ENCODE peak calls at places on chromosomes 12 and 14, in six cellular contexts. U is WTC11, G is HepG2, F is A549, M is K562, W is H1. I is an unnamed sample.

GRCh38 chr14:51846631-51847488 is 13.6 kb upstream of the GNG2 start:
- DNase-seq in F (no peak), M (no peak), W (peak), U (peak), G (no peak), I (peak)

GRCh38 chr14:34368115-34368970 is 93.7 kb downstream of the SPTSSA start:
- DNase-seq in U (no peak), G (peak), W (no peak), M (no peak), F (peak), I (no peak)

GRCh38 chr12:106415134-106415533 is 57.6 kb downstream of the POLR3B start:
- DNase-seq in U (no peak), G (no peak), F (no peak), M (no peak), W (no peak), I (no peak)

GRCh38 chr14:35558680-35559079 is 24.7 kb downstream of the INSM2 start:
- DNase-seq in U (no peak), M (no peak), F (no peak), W (no peak), G (no peak), I (no peak)

GRCh38 chr12:96510306-96510764 is 21.0 kb downstream of the CFAP54 start:
- DNase-seq in M (no peak), W (no peak), U (no peak), G (no peak), F (no peak), I (peak)

GRCh38 chr12:93902736-93903562 is 225.8 kb downstream of the CRADD start:
- DNase-seq in G (peak), F (no peak), M (no peak), U (no peak), W (no peak), I (no peak)

GRCh38 chr14:103871596-103872480 is 24.5 kb upstream of the PPP1R13B start:
- DNase-seq in W (peak), M (peak), U (peak), G (no peak), F (no peak), I (no peak)

GRCh38 chr12:52650520-52651081 is 1.4 kb downstream of the KRT2 start:
- DNase-seq in W (no peak), M (no peak), U (no peak), G (no peak), F (no peak), I (no peak)

GRCh38 chr14:92336363-92336762 is 13.4 kb downstream of the SLC24A4 start:
- DNase-seq in U (no peak), G (no peak), W (no peak), F (no peak), M (no peak), I (no peak)

GRCh38 chr12:54195736-54196347 is 7.1 kb upstream of the SMUG1 start:
- DNase-seq in U (no peak), M (peak), W (no peak), G (no peak), F (no peak), I (peak)

GRCh38 chr14:56648508-56649301 is 69.1 kb downstream of the TMEM260 start:
- DNase-seq in W (no peak), F (no peak), G (no peak), U (no peak), M (no peak), I (no peak)

GRCh38 chr12:52740591-52740990 is 36.6 kb downstream of the KRT76 start:
- DNase-seq in U (no peak), G (no peak), M (no peak), W (no peak), F (peak), I (no peak)

GRCh38 chr14:104334812-104335161 is 196.4 kb downstream of the KIF26A start:
- DNase-seq in W (no peak), U (no peak), F (no peak), G (no peak), M (no peak), I (no peak)

GRCh38 chr12:122031342-122032216 is 9.9 kb downstream of the BCL7A start:
- DNase-seq in F (peak), M (peak), G (no peak), W (peak), U (peak), I (peak)

GRCh38 chr12:10959777-10960176 is 20.7 kb upstream of the TAS2R14 start:
- DNase-seq in U (no peak), M (no peak), F (peak), W (no peak), G (peak), I (peak)

GRCh38 chr14:39181026-39181692 is 6.1 kb downstream of the PNN start:
- DNase-seq in F (no peak), W (no peak), G (no peak), M (no peak), U (no peak), I (no peak)

GRCh38 chr14:46250113-46250703 is 401.4 kb downstream of the RPL10L start:
- DNase-seq in U (no peak), W (no peak), M (no peak), G (peak), F (peak), I (peak)

GRCh38 chr12:55713721-55714120 is 2.1 kb upstream of the BLOC1S1 start:
- DNase-seq in F (peak), G (no peak), M (no peak), U (no peak), W (no peak), I (no peak)

GRCh38 chr14:100660498-100661339 is 66.0 kb upstream of the DLK1 start:
- DNase-seq in F (no peak), M (no peak), G (peak), W (no peak), U (no peak), I (no peak)

GRCh38 chr14:94278732-94279131 is 14.3 kb downstream of the SERPINA10 start:
- DNase-seq in F (no peak), U (no peak), G (no peak), M (no peak), W (no peak), I (no peak)

GRCh38 chr12:68378859-68379628 is 46.9 kb upstream of the MDM1 start:
- DNase-seq in F (peak), M (no peak), G (no peak), U (no peak), W (no peak), I (no peak)

GRCh38 chr14:63378444-63378843 is 59.7 kb upstream of the GPHB5 start:
- DNase-seq in F (no peak), U (no peak), W (no peak), G (no peak), M (no peak), I (no peak)

GRCh38 chr12:54175130-54175963 is 13.4 kb downstream of the SMUG1 start:
- DNase-seq in U (no peak), W (no peak), G (no peak), M (peak), F (no peak), I (no peak)

GRCh38 chr12:129335773-129336172 is 482.5 kb downstream of the GLT1D1 start:
- DNase-seq in F (no peak), M (no peak), W (no peak), U (no peak), G (no peak), I (no peak)

GRCh38 chr14:34461334-34462131 is 507 bp downstream of the SPTSSA start:
- DNase-seq in G (peak), M (peak), U (peak), F (peak), W (no peak), I (peak)

GRCh38 chr14:51922624-51923023 is 62.2 kb downstream of the GNG2 start:
- DNase-seq in F (no peak), M (no peak), U (no peak), W (no peak), G (no peak), I (no peak)

DNA sequence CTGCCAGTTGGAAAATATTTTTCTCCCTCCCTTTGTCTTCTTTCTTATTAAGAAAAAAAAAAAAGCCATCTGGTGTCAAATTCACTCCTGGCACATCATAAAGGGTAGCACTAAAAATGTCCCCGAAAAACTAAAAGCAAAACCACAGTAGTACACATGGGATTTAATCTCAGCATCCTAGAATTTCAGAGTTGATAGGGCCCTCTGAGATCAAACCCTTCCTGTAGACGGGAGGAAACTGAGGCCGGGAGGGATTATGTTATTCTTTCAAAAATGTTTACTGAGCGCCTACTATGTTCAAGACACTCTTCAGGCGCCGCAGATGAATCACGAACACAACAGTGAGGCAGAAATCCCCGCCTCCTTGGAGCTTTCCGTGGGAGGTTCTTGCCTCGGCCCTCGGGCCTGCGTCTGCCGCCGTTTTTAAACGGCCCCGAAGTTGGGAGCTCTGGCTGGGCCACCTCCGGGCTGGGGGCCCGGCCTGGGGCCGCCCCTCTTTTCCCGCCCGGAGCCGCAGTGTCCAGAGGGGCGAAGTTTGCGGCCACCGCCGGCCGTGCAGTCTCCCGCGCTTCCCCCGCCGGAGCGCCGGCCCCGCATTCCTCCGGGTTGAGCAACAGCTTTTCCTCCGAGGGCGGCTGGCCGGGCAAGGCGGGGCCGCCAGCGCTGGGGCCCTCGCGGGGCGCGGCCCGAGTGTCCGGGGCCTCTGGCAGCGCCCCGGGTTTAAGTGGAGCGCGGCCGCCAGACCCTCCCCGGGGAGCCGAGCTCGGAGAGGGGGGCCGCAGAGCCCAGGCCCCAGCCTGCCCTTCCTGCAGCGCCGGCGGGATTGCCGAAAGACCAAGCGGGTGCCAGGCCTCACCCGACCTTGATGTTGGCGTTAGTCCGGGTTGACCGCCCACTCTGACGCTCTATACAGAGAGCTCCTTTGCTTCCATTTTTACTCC is 18.6 kb upstream of the CTDSP2 start:
- DNase-seq in M (peak), U (peak), W (peak), G (no peak), F (peak), I (peak)
- TF ChIP-seq JUN in M (no peak), U (no peak), W (no peak), G (no peak), F (peak), I (no peak)

GRCh38 chr14:77123381-77124344 is 17.9 kb downstream of the ZDHHC22 start:
- DNase-seq in G (no peak), F (no peak), W (no peak), M (no peak), U (no peak), I (no peak)

GRCh38 chr14:77126074-77126325 is 15.6 kb downstream of the ZDHHC22 start:
- DNase-seq in M (no peak), W (no peak), G (no peak), F (no peak), U (no peak), I (no peak)

GRCh38 chr14:77126461-77126990 is 15.1 kb downstream of the ZDHHC22 start:
- DNase-seq in W (no peak), G (no peak), F (no peak), U (no peak), M (no peak), I (no peak)

GRCh38 chr14:77124345-77125274 is 17.0 kb downstream of the ZDHHC22 start:
- DNase-seq in U (peak), W (peak), F (peak), M (peak), G (no peak), I (peak)

DNA sequence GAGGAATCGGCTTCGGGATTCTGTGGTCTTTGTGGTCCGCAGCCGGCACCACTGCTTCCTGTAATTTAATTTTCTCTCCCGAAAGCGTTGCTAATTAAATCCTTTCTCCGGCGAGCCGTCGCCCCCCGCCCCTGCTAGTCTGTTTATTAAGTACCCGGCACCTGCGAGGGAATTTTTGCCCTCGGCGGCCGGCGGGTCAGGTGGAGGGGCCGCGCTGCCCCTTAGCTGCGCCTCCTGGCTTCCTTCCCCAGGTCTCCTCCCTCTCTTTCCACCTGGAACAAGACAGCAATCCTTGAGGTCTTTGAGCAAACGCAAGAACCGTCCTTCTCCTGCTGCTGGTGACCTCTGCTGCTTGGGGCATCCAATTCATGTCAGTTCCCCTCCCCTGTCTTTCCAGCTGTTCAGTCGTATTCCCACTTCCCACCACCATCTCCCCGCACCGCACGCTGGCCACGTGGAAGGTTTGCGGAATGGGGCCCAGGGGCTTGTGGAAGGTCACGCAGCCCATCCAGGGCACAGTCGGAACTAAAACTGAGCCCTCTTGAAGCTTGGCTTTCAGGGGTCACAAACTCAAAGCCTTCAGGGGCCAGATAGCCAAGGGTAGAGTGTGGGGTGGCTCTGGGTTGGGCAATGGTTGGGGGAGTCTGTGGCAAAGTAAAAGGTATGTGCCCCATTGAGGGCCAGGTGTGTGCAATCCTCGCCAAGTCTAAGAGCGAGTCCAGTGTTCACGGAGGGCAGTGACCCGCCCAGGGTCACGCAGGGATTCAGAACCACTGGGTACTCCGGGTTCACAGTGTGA is 16.1 kb downstream of the ZDHHC22 start:
- DNase-seq in U (no peak), G (no peak), W (no peak), M (no peak), F (no peak), I (no peak)
- TF ChIP-seq JUN in U (no peak), G (no peak), W (no peak), M (no peak), F (no peak), I (no peak)

DNA sequence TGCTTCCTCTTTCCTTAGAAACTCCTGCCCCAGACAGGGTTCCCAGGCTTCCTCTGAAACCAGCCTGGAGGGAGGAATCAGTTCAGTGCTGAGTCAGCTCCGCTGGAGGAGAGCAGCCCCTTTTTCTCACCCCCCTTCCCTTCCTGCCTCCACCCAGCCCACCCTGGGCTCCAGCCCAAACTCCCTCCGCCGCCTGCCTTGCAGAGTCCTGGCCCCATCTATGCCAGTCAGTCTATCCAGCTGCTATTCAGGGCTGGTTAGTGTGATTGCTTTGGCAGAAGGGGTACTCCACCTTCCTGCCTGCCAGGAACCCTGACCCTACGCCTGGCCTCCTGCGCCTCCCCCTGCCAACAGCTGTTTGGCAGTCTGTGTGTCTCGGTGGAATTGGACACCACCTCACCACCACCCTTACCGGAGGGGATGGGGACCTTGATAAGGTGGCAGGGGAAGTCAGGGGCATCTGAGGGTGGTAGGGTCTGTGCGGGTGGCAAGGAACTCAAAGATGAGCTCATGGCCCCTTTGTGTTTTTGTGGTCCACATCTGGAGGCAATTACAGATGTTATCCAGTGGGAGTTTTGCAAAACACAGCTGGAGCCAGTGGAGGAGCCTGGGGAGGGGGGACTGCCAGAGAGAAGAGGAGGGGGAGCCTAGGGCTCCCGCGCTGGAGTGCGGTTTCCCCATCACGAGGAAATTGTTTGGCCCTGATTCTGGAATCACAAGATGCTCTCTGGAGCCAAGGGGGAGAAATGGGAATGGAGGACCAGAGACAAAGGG is 12.2 kb downstream of the MMP14 start:
- DNase-seq in G (no peak), W (peak), M (no peak), U (no peak), F (no peak), I (peak)
- TF ChIP-seq JUN in G (no peak), W (no peak), M (no peak), U (no peak), F (no peak), I (peak)

DNA sequence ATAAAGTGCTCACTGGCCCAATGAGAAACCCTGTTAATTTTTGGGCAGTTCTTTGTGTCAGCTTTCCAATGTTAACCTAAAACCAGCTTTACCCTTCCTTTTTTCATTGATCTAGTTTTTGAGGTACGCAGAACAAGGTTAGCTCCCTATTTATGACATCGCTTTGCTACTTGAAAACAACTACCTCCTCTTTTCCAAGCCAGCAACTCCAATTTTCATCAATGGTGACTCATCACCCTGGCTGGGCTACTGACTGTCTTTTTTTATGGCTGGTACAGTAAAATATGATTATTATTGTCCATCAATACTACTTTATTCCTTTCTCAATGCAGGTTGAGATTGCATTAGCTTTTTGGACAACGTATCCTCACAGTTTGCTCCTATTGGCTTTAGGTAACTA is 22.5 kb upstream of the AKAP6 start:
- DNase-seq in W (no peak), G (no peak), F (no peak), U (no peak), M (no peak), I (no peak)
- TF ChIP-seq JUN in W (no peak), G (no peak), F (no peak), U (no peak), M (no peak), I (peak)

GRCh38 chr14:89420502-89420901 is 3.5 kb upstream of the FOXN3 start:
- DNase-seq in M (no peak), F (no peak), U (no peak), G (peak), W (no peak), I (no peak)

GRCh38 chr14:89419973-89420482 is 3.0 kb upstream of the FOXN3 start:
- DNase-seq in G (no peak), U (no peak), W (no peak), F (no peak), M (no peak), I (no peak)

GRCh38 chr14:89422952-89423345 is 5.9 kb upstream of the FOXN3 start:
- DNase-seq in M (no peak), G (no peak), F (no peak), U (no peak), W (no peak), I (no peak)

GRCh38 chr14:89424241-89424640 is 7.2 kb upstream of the FOXN3 start:
- DNase-seq in F (no peak), U (no peak), G (no peak), M (no peak), W (no peak), I (no peak)

DNA sequence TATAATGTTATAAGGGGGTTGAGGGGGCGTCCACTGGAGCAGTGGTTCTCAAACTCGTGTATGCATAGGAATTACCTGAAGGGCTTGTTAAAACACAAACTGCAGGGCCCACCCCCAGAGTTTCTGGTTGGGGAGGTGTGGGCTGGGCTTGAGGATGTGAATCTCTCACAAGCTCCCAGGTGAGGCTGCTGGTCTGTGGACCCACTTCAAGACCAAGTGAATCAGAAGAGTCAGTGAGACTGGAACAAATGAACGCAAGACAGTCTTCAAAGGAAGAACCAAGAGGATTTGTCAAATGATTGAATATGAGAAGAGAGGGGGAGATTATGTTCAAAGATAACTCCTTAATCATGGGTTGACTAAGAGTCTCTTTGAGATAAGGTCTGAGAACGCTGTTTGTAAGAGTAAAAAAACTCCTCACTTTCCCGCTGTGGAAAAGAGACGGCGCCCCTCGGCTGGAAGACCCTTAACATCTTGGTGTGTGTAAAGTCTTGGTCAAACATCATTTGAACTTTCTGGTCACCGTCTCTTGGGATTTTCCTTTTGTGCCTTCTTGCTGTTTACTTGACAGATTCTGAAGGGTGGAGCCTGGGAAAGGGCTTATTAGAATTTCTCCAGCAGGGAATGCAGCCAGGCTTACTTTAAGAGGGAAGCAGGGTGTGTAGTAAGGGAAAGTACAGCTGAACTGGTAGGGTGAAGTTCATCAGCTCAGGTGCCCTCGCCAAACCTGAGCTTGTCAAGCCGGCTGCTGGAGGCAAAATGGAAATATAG is 5.3 kb upstream of the FOXN3 start:
- DNase-seq in U (no peak), W (no peak), G (no peak), F (no peak), M (no peak), I (no peak)
- TF ChIP-seq JUN in U (no peak), W (no peak), G (no peak), F (no peak), M (no peak), I (no peak)

GRCh38 chr14:50311337-50311973 is 574 bp downstream of the L2HGDH start:
- DNase-seq in M (no peak), F (no peak), W (no peak), G (peak), U (no peak), I (peak)
- TF ChIP-seq JUN in M (no peak), F (no peak), W (no peak), G (no peak), U (no peak), I (no peak)